ENCODE peak calls at places on chromosomes 1 and 21, in eight cellular contexts. One of them, this sample, is unnamed.

GRCh38 chr1:198667796-198668195 is 29.0 kb downstream of the PTPRC start:
- DNase-seq in IMR-90: peak; percentile 41
- DNase-seq in GM23338: no peak
- DNase-seq in psoas muscle: no peak
- DNase-seq in tibial artery: no peak
- DNase-seq in Peyer's patch: no peak
- DNase-seq in left ventricle myocardium inferior: no peak
- DNase-seq in stomach: no peak
- DNase-seq in this sample: no peak

GRCh38 chr1:234683856-234684632 is 74.1 kb upstream of the IRF2BP2 start:
- DNase-seq in IMR-90: peak; percentile 75
- DNase-seq in GM23338: peak; percentile 56
- DNase-seq in psoas muscle: peak; percentile 63
- DNase-seq in tibial artery: peak; percentile 76
- DNase-seq in Peyer's patch: no peak
- DNase-seq in left ventricle myocardium inferior: peak; percentile 60
- DNase-seq in stomach: peak; percentile 68
- DNase-seq in this sample: no peak

GRCh38 chr1:37475380-37476086 is 1.2 kb downstream of the ZC3H12A start:
- DNase-seq in IMR-90: no peak
- DNase-seq in GM23338: no peak
- DNase-seq in psoas muscle: peak; percentile 25
- DNase-seq in tibial artery: no peak
- DNase-seq in Peyer's patch: peak; percentile 60
- DNase-seq in left ventricle myocardium inferior: no peak
- DNase-seq in stomach: no peak
- DNase-seq in this sample: no peak

GRCh38 chr1:39695011-39695410 is 3.8 kb upstream of the HPCAL4 start:
- DNase-seq in IMR-90: peak; percentile 25
- DNase-seq in GM23338: peak; percentile 67
- DNase-seq in psoas muscle: no peak
- DNase-seq in tibial artery: no peak
- DNase-seq in Peyer's patch: no peak
- DNase-seq in left ventricle myocardium inferior: no peak
- DNase-seq in stomach: no peak
- DNase-seq in this sample: no peak

GRCh38 chr1:167198518-167199133 is 22.1 kb upstream of the POU2F1 start:
- DNase-seq in IMR-90: no peak
- DNase-seq in GM23338: peak; percentile 41
- DNase-seq in psoas muscle: no peak
- DNase-seq in tibial artery: no peak
- DNase-seq in Peyer's patch: no peak
- DNase-seq in left ventricle myocardium inferior: no peak
- DNase-seq in stomach: no peak
- DNase-seq in this sample: no peak

GRCh38 chr1:224753491-224753890 is 137.4 kb downstream of the CNIH3 start:
- DNase-seq in IMR-90: no peak
- DNase-seq in GM23338: no peak
- DNase-seq in psoas muscle: no peak
- DNase-seq in tibial artery: no peak
- DNase-seq in Peyer's patch: no peak
- DNase-seq in left ventricle myocardium inferior: no peak
- DNase-seq in stomach: no peak
- DNase-seq in this sample: no peak

GRCh38 chr1:184386271-184387068 is at the start of gene C1orf21:
- DNase-seq in IMR-90: peak; percentile 84
- DNase-seq in GM23338: peak; percentile 93
- DNase-seq in psoas muscle: peak; percentile 92
- DNase-seq in tibial artery: peak; percentile 87
- DNase-seq in Peyer's patch: peak; percentile 94
- DNase-seq in left ventricle myocardium inferior: peak; percentile 94
- DNase-seq in stomach: peak; percentile 86
- DNase-seq in this sample: peak; percentile 92

GRCh38 chr1:203286161-203286984 is 18.9 kb upstream of the BTG2 start:
- DNase-seq in IMR-90: no peak
- DNase-seq in GM23338: no peak
- DNase-seq in psoas muscle: no peak
- DNase-seq in tibial artery: peak; percentile 59
- DNase-seq in Peyer's patch: peak; percentile 76
- DNase-seq in left ventricle myocardium inferior: no peak
- DNase-seq in stomach: peak; percentile 66
- DNase-seq in this sample: no peak

GRCh38 chr1:154962795-154963330 is 1.3 kb upstream of the PYGO2 start:
- DNase-seq in IMR-90: no peak
- DNase-seq in GM23338: no peak
- DNase-seq in psoas muscle: peak; percentile 12
- DNase-seq in tibial artery: no peak
- DNase-seq in Peyer's patch: no peak
- DNase-seq in left ventricle myocardium inferior: no peak
- DNase-seq in stomach: no peak
- DNase-seq in this sample: no peak

GRCh38 chr1:161258439-161259386 is at the start of gene PCP4L1:
- DNase-seq in IMR-90: peak; percentile 33
- DNase-seq in GM23338: peak; percentile 98
- DNase-seq in psoas muscle: peak; percentile 19
- DNase-seq in tibial artery: peak; percentile 29
- DNase-seq in Peyer's patch: peak; percentile 54
- DNase-seq in left ventricle myocardium inferior: peak; percentile 20
- DNase-seq in stomach: peak; percentile 65
- DNase-seq in this sample: peak; percentile 25

GRCh38 chr1:182595641-182596240 is 6.7 kb upstream of the RNASEL start:
- DNase-seq in IMR-90: peak; percentile 69
- DNase-seq in GM23338: peak; percentile 86
- DNase-seq in psoas muscle: peak; percentile 68
- DNase-seq in tibial artery: peak; percentile 78
- DNase-seq in Peyer's patch: peak; percentile 67
- DNase-seq in left ventricle myocardium inferior: peak; percentile 59
- DNase-seq in stomach: peak; percentile 80
- DNase-seq in this sample: peak; percentile 72

GRCh38 chr1:155003227-155003765 is 694 bp downstream of the ZBTB7B start:
- DNase-seq in IMR-90: no peak
- DNase-seq in GM23338: peak; percentile 59
- DNase-seq in psoas muscle: peak; percentile 56
- DNase-seq in tibial artery: peak; percentile 55
- DNase-seq in Peyer's patch: peak; percentile 67
- DNase-seq in left ventricle myocardium inferior: no peak
- DNase-seq in stomach: no peak
- DNase-seq in this sample: no peak

GRCh38 chr1:228830185-228830953 is 95.1 kb downstream of the RHOU start:
- DNase-seq in IMR-90: no peak
- DNase-seq in GM23338: peak; percentile 54
- DNase-seq in psoas muscle: no peak
- DNase-seq in tibial artery: no peak
- DNase-seq in Peyer's patch: no peak
- DNase-seq in left ventricle myocardium inferior: peak; percentile 51
- DNase-seq in stomach: peak; percentile 94
- DNase-seq in this sample: no peak

GRCh38 chr1:8818325-8818775 is 910 bp upstream of the RERE start:
- DNase-seq in IMR-90: peak; percentile 82
- DNase-seq in GM23338: no peak
- DNase-seq in psoas muscle: no peak
- DNase-seq in tibial artery: peak; percentile 66
- DNase-seq in Peyer's patch: no peak
- DNase-seq in left ventricle myocardium inferior: no peak
- DNase-seq in stomach: peak; percentile 60
- DNase-seq in this sample: no peak

GRCh38 chr1:223704921-223705878 is 7.1 kb upstream of the CAPN2 start:
- DNase-seq in IMR-90: peak; percentile 40
- DNase-seq in GM23338: no peak
- DNase-seq in psoas muscle: no peak
- DNase-seq in tibial artery: no peak
- DNase-seq in Peyer's patch: no peak
- DNase-seq in left ventricle myocardium inferior: no peak
- DNase-seq in stomach: no peak
- DNase-seq in this sample: no peak

GRCh38 chr1:935751-936231 is 12.1 kb downstream of the SAMD11 start:
- DNase-seq in IMR-90: no peak
- DNase-seq in GM23338: peak; percentile 44
- DNase-seq in psoas muscle: no peak
- DNase-seq in tibial artery: no peak
- DNase-seq in Peyer's patch: no peak
- DNase-seq in left ventricle myocardium inferior: no peak
- DNase-seq in stomach: no peak
- DNase-seq in this sample: no peak

GRCh38 chr1:241081473-241081872 is 275.5 kb downstream of the RGS7 start:
- DNase-seq in IMR-90: no peak
- DNase-seq in GM23338: no peak
- DNase-seq in psoas muscle: no peak
- DNase-seq in tibial artery: no peak
- DNase-seq in Peyer's patch: no peak
- DNase-seq in left ventricle myocardium inferior: no peak
- DNase-seq in stomach: no peak
- DNase-seq in this sample: no peak

GRCh38 chr1:200042119-200042436 is 14.6 kb downstream of the NR5A2 start:
- DNase-seq in IMR-90: no peak
- DNase-seq in GM23338: peak; percentile 66
- DNase-seq in psoas muscle: no peak
- DNase-seq in tibial artery: no peak
- DNase-seq in Peyer's patch: no peak
- DNase-seq in left ventricle myocardium inferior: no peak
- DNase-seq in stomach: no peak
- DNase-seq in this sample: no peak

GRCh38 chr1:118214866-118215265 is 29.8 kb upstream of the SPAG17 start:
- DNase-seq in IMR-90: no peak
- DNase-seq in GM23338: no peak
- DNase-seq in psoas muscle: no peak
- DNase-seq in tibial artery: no peak
- DNase-seq in Peyer's patch: no peak
- DNase-seq in left ventricle myocardium inferior: no peak
- DNase-seq in stomach: no peak
- DNase-seq in this sample: no peak

GRCh38 chr1:35454616-35455015 is 102.6 kb downstream of the KIAA0319L start:
- DNase-seq in IMR-90: peak; percentile 94
- DNase-seq in GM23338: no peak
- DNase-seq in psoas muscle: no peak
- DNase-seq in tibial artery: no peak
- DNase-seq in Peyer's patch: no peak
- DNase-seq in left ventricle myocardium inferior: no peak
- DNase-seq in stomach: no peak
- DNase-seq in this sample: no peak

GRCh38 chr21:33367309-33367973 is 35.8 kb upstream of the IFNGR2 start:
- DNase-seq in IMR-90: no peak
- DNase-seq in GM23338: no peak
- DNase-seq in psoas muscle: no peak
- DNase-seq in tibial artery: no peak
- DNase-seq in Peyer's patch: no peak
- DNase-seq in left ventricle myocardium inferior: no peak
- DNase-seq in stomach: no peak
- DNase-seq in this sample: no peak

GRCh38 chr1:182163821-182164223 is 102.3 kb upstream of the ZNF648 start:
- DNase-seq in IMR-90: no peak
- DNase-seq in GM23338: no peak
- DNase-seq in psoas muscle: peak; percentile 74
- DNase-seq in tibial artery: peak; percentile 77
- DNase-seq in Peyer's patch: no peak
- DNase-seq in left ventricle myocardium inferior: peak; percentile 49
- DNase-seq in stomach: no peak
- DNase-seq in this sample: no peak

GRCh38 chr21:45003331-45004058 is 63.7 kb downstream of the SLX9 start:
- DNase-seq in IMR-90: no peak
- DNase-seq in GM23338: no peak
- DNase-seq in psoas muscle: peak; percentile 13
- DNase-seq in tibial artery: peak; percentile 22
- DNase-seq in Peyer's patch: peak; percentile 35
- DNase-seq in left ventricle myocardium inferior: peak; percentile 9
- DNase-seq in stomach: no peak
- DNase-seq in this sample: peak; percentile 17

DNA sequence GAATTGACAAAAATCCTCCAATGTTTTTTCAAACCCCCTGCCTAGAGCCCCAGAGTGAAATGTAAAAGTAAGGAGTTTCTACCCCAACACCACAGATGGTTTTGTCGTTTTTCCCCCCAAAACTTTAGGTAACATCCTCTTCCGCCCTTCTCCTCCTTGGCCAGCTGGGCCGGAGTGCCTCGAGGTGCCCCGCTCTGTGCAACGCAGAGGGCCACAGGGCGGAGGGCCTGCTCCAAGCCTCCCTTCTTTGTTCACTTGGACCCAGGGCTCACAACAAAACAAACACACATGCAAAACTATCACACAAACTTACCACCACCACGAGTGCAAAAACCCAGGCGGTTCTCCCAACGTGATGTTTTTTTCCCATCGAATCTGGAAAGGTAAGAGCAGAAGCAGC is 1.9 kb downstream of the SSBP3 start:
- DNase-seq in IMR-90: no peak
- DNase-seq in GM23338: no peak
- DNase-seq in psoas muscle: no peak
- DNase-seq in tibial artery: no peak
- DNase-seq in Peyer's patch: no peak
- DNase-seq in left ventricle myocardium inferior: no peak
- DNase-seq in stomach: no peak
- DNase-seq in this sample: no peak
- H3K4me3 ChIP-seq in IMR-90: peak overlapping the region; percentile 60
- H3K4me3 ChIP-seq in GM23338: peak overlapping the region; percentile 98
- H3K4me3 ChIP-seq in psoas muscle: peak overlapping the region; percentile 91
- H3K4me3 ChIP-seq in tibial artery: peak overlapping the region; percentile 84
- H3K4me3 ChIP-seq in Peyer's patch: peak overlapping the region; percentile 91
- H3K4me3 ChIP-seq in left ventricle myocardium inferior: peak overlapping the region; percentile 95
- H3K4me3 ChIP-seq in stomach: peak overlapping the region; percentile 97
- H3K4me3 ChIP-seq in this sample: no peak overlapping the region

GRCh38 chr1:3483801-3484444 is 29.5 kb downstream of the ARHGEF16 start:
- DNase-seq in IMR-90: no peak
- DNase-seq in GM23338: peak; percentile 91
- DNase-seq in psoas muscle: peak; percentile 44
- DNase-seq in tibial artery: no peak
- DNase-seq in Peyer's patch: peak; percentile 78
- DNase-seq in left ventricle myocardium inferior: no peak
- DNase-seq in stomach: peak; percentile 68
- DNase-seq in this sample: no peak
- TF ChIP-seq CTCF in IMR-90: peak; percentile 66
- TF ChIP-seq CTCF in GM23338: peak; percentile 84
- TF ChIP-seq CTCF in psoas muscle: peak; percentile 84
- TF ChIP-seq CTCF in tibial artery: peak; percentile 54
- TF ChIP-seq CTCF in Peyer's patch: peak; percentile 39
- TF ChIP-seq CTCF in left ventricle myocardium inferior: peak; percentile 91
- TF ChIP-seq CTCF in stomach: no peak
- TF ChIP-seq CTCF in this sample: peak; percentile 81

DNA sequence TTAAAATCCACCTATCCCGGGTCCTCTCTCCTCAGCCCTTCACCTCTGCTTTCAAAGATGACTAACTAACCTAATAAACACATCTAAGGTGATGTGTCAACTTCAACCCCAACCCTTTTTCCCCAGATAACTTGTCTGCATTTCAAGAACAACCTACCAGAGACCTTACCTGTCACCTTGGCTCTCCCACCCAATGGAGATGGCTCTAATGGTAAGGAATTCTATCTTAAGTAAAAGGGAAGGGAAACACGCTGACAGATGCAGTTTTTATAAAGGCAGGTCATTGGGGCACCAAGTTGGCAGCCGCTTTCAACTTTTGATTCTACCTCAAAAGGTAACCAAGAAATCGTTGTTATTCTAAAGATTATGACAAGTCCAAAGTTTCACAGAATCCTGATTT is 37.6 kb downstream of the MRPL39 start:
- DNase-seq in IMR-90: no peak
- DNase-seq in GM23338: no peak
- DNase-seq in psoas muscle: no peak
- DNase-seq in tibial artery: no peak
- DNase-seq in Peyer's patch: no peak
- DNase-seq in left ventricle myocardium inferior: no peak
- DNase-seq in stomach: no peak
- DNase-seq in this sample: no peak
- H3K27ac ChIP-seq in IMR-90: no peak overlapping the region
- H3K27ac ChIP-seq in GM23338: no peak overlapping the region
- H3K27ac ChIP-seq in psoas muscle: no peak overlapping the region
- H3K27ac ChIP-seq in tibial artery: no peak overlapping the region
- H3K27ac ChIP-seq in Peyer's patch: no peak overlapping the region
- H3K27ac ChIP-seq in left ventricle myocardium inferior: no peak overlapping the region
- H3K27ac ChIP-seq in stomach: no peak overlapping the region
- H3K27ac ChIP-seq in this sample: no peak overlapping the region

GRCh38 chr1:12478612-12478985 is 139.4 kb downstream of the DHRS3 start:
- DNase-seq in IMR-90: no peak
- DNase-seq in GM23338: no peak
- DNase-seq in psoas muscle: peak; percentile 29
- DNase-seq in tibial artery: no peak
- DNase-seq in Peyer's patch: peak; percentile 57
- DNase-seq in left ventricle myocardium inferior: no peak
- DNase-seq in stomach: no peak
- DNase-seq in this sample: no peak
- H3K4me3 ChIP-seq in IMR-90: no peak overlapping the region
- H3K4me3 ChIP-seq in GM23338: no peak overlapping the region
- H3K4me3 ChIP-seq in psoas muscle: peak overlapping the region; percentile 21
- H3K4me3 ChIP-seq in tibial artery: no peak overlapping the region
- H3K4me3 ChIP-seq in Peyer's patch: no peak overlapping the region
- H3K4me3 ChIP-seq in left ventricle myocardium inferior: no peak overlapping the region
- H3K4me3 ChIP-seq in stomach: no peak overlapping the region
- H3K4me3 ChIP-seq in this sample: no peak overlapping the region